ENCODE peak calls at places on chromosomes 12 and 14, in four cellular contexts. I is epithelial cell of esophagus, Y is adrenal gland, E is left ventricle myocardium inferior. C is an unnamed sample.

GRCh38 chr12:95218852-95219171 is 1.2 kb downstream of the VEZT start:
- DNase-seq in I (peak), Y (no peak), E (no peak), C (no peak)

GRCh38 chr12:14920475-14921126 is 17.7 kb downstream of the ERP27 start:
- DNase-seq in I (no peak), Y (no peak), E (no peak), C (no peak)

GRCh38 chr14:34252227-34252626 is 209.8 kb downstream of the SPTSSA start:
- DNase-seq in I (peak), Y (no peak), E (no peak), C (no peak)

GRCh38 chr14:21541413-21542074 is 15.4 kb upstream of the SALL2 start:
- DNase-seq in I (no peak), Y (no peak), E (no peak), C (no peak)

GRCh38 chr14:51328089-51328941 is 88.3 kb downstream of the TMX1 start:
- DNase-seq in I (peak), Y (peak), E (no peak), C (no peak)

GRCh38 chr12:14216405-14217294 is 148.8 kb upstream of the ATF7IP start:
- DNase-seq in I (peak), Y (no peak), E (no peak), C (no peak)

GRCh38 chr12:49055978-49056754 is 4.4 kb downstream of the KMT2D start:
- DNase-seq in I (peak), Y (peak), E (peak), C (peak)

GRCh38 chr12:57004651-57005050 is 1.7 kb downstream of the ZBTB39 start:
- DNase-seq in I (no peak), Y (no peak), E (no peak), C (no peak)

GRCh38 chr12:1575799-1576401 is 18.5 kb downstream of the FBXL14 start:
- DNase-seq in I (peak), Y (no peak), E (no peak), C (no peak)

GRCh38 chr12:71691504-71692129 is 5.7 kb downstream of the TMEM19 start:
- DNase-seq in I (no peak), Y (no peak), E (no peak), C (no peak)

GRCh38 chr12:87704374-87704773 is 324.8 kb downstream of the C12orf50 start:
- DNase-seq in I (peak), Y (no peak), E (no peak), C (no peak)

GRCh38 chr12:4148418-4149056 is 125.0 kb upstream of the CCND2 start:
- DNase-seq in I (peak), Y (peak), E (peak), C (no peak)

GRCh38 chr12:14961466-14962155 is at the start of gene ARHGDIB:
- DNase-seq in I (peak), Y (peak), E (peak), C (no peak)

GRCh38 chr12:92933606-92934005 is 4.5 kb upstream of the EEA1 start:
- DNase-seq in I (no peak), Y (no peak), E (no peak), C (no peak)

GRCh38 chr14:44412858-44413569 is 94.1 kb downstream of the FSCB start:
- DNase-seq in I (no peak), Y (no peak), E (no peak), C (no peak)

GRCh38 chr14:35883677-35884293 is 57.6 kb downstream of the BRMS1L start:
- DNase-seq in I (peak), Y (no peak), E (no peak), C (no peak)

GRCh38 chr14:65170768-65171251 is 68.5 kb upstream of the MAX start:
- DNase-seq in I (peak), Y (no peak), E (no peak), C (peak)

DNA sequence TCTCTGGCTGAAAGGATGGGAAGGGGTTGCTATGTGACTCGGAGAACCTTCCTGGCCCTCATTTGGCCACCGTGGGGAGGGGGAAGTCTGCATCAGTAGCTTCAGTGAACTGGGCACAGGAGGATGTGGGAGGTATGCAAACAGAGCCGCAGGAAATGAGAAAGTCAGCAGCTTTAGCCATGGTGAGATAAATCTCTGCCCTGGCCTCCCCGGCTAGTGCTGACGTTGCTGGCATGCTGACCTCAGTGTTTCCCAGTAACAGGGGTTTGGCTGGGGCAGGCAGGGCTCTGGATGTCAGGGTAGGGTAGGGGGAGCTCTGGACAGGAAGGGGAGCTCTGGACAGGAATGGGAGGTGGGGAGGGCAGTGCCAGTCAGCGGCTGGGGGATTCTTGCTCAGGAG is 2.3 kb upstream of the CEBPE start:
- DNase-seq in I (no peak), Y (peak), E (no peak), C (no peak)
- TF ChIP-seq CTCF in I (no peak), Y (no peak), E (no peak), C (no peak)

GRCh38 chr12:121209221-121209620 is 708 bp upstream of the P2RX4 start:
- DNase-seq in I (no peak), Y (no peak), E (no peak), C (no peak)
- H3K4me3 ChIP-seq in I (no peak), Y (no peak), E (peak), C (peak)

GRCh38 chr14:63214417-63215196 is 10.4 kb downstream of the RHOJ start:
- DNase-seq in I (no peak), Y (no peak), E (no peak), C (no peak)

GRCh38 chr14:63212776-63213500 is 8.7 kb downstream of the RHOJ start:
- DNase-seq in I (no peak), Y (no peak), E (no peak), C (no peak)

GRCh38 chr14:63209160-63209559 is 4.9 kb downstream of the RHOJ start:
- DNase-seq in I (peak), Y (no peak), E (no peak), C (no peak)

GRCh38 chr14:63210812-63211211 is 6.6 kb downstream of the RHOJ start:
- DNase-seq in I (no peak), Y (no peak), E (no peak), C (no peak)

DNA sequence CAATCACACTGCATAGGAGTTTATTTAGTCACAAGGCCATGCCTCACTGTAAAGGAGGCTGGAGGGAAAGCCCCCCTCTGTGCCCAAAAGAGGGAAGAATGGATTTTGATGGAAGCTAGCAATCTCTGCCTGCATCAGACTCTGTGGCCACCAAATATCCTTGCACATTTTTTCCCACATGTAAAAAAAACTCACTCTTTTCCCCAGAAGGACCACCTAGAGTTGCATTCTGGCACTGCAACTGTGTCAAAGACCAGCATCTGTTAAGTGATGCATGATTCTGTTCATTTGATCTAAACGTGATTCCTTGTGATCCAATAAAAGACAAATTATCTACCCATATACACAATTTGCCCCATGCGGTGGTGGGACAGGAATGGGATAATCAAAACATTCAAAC is 8.0 kb downstream of the RHOJ start:
- DNase-seq in I (no peak), Y (no peak), E (no peak), C (no peak)
- TF ChIP-seq CTCF in I (no peak), Y (no peak), E (no peak), C (peak)

GRCh38 chr12:26754148-26754547 is 78.8 kb downstream of the ITPR2 start:
- DNase-seq in I (no peak), Y (no peak), E (no peak), C (no peak)
- H3K4me3 ChIP-seq in I (no peak), Y (no peak), E (no peak), C (no peak)

GRCh38 chr14:57875296-57875695 is 9.4 kb upstream of the SLC35F4 start:
- DNase-seq in I (no peak), Y (no peak), E (no peak), C (no peak)

GRCh38 chr14:57875985-57876384 is 10.1 kb upstream of the SLC35F4 start:
- DNase-seq in I (no peak), Y (no peak), E (no peak), C (no peak)

GRCh38 chr14:57870686-57871457 is 5.0 kb upstream of the SLC35F4 start:
- DNase-seq in I (no peak), Y (no peak), E (no peak), C (no peak)

GRCh38 chr14:57869530-57870088 is 3.7 kb upstream of the SLC35F4 start:
- DNase-seq in I (no peak), Y (no peak), E (no peak), C (no peak)

GRCh38 chr14:57871487-57872080 is 5.7 kb upstream of the SLC35F4 start:
- DNase-seq in I (peak), Y (peak), E (no peak), C (peak)
- TF ChIP-seq CTCF in I (peak), Y (peak), E (peak), C (peak)

C was measured in HFF-Myc.